ENCODE peak calls at places on chromosomes 6 and 20, in nine cellular contexts. V is sigmoid colon, T is adrenal gland, E is tibial nerve, W is esophagus squamous epithelium, F is breast epithelium, R is A549, L is lower leg skin, N is ovary. K is an unnamed sample.

GRCh38 chr20:58995461-58996225 is 11.4 kb downstream of the CTSZ start:
- DNase-seq in V (no peak), T (no peak), E (no peak), W (no peak), F (no peak), R (peak), L (no peak), N (no peak), K (no peak)

GRCh38 chr20:17629025-17629424 is 53.0 kb downstream of the RRBP1 start:
- DNase-seq in V (no peak), T (no peak), E (no peak), W (no peak), F (no peak), R (no peak), L (no peak), N (peak), K (no peak)

GRCh38 chr6:144447487-144447886 is 162.4 kb downstream of the UTRN start:
- DNase-seq in V (no peak), T (no peak), E (no peak), W (no peak), F (no peak), R (no peak), L (no peak), N (no peak), K (no peak)

GRCh38 chr6:76342611-76343160 is 270.2 kb upstream of the IMPG1 start:
- DNase-seq in V (no peak), T (no peak), E (no peak), W (no peak), F (no peak), R (no peak), L (no peak), N (no peak), K (no peak)

GRCh38 chr6:45880139-45880538 is 135.5 kb downstream of the CLIC5 start:
- DNase-seq in V (no peak), T (no peak), E (no peak), W (no peak), F (no peak), R (no peak), L (no peak), N (no peak), K (no peak)

GRCh38 chr20:5675103-5676091 is 74.8 kb upstream of the SHLD1 start:
- DNase-seq in V (no peak), T (peak), E (no peak), W (no peak), F (no peak), R (no peak), L (no peak), N (no peak), K (no peak)

GRCh38 chr6:21935561-21936028 is 342.0 kb downstream of the SOX4 start:
- DNase-seq in V (no peak), T (peak), E (no peak), W (no peak), F (no peak), R (peak), L (no peak), N (no peak), K (no peak)

GRCh38 chr20:4490595-4491280 is 231.0 kb upstream of the PRND start:
- DNase-seq in V (no peak), T (no peak), E (no peak), W (no peak), F (no peak), R (no peak), L (no peak), N (no peak), K (no peak)

GRCh38 chr6:94446120-94446519 is 1026.8 kb upstream of the EPHA7 start:
- DNase-seq in V (no peak), T (no peak), E (no peak), W (no peak), F (no peak), R (no peak), L (no peak), N (no peak), K (no peak)

GRCh38 chr6:149846321-149846720 is 17.8 kb downstream of the LRP11 start:
- DNase-seq in V (peak), T (peak), E (no peak), W (no peak), F (peak), R (peak), L (no peak), N (no peak), K (no peak)

GRCh38 chr20:51400051-51400926 is 142.2 kb downstream of the NFATC2 start:
- DNase-seq in V (no peak), T (peak), E (no peak), W (peak), F (no peak), R (no peak), L (no peak), N (no peak), K (no peak)
- TF ChIP-seq POLR2A in V (no peak), T (no peak), E (no peak), W (no peak), F (no peak), R (no peak), L (no peak), N (no peak), K (no peak)

GRCh38 chr6:31497595-31498476 is at the start of gene MICB:
- DNase-seq in V (peak), T (peak), E (peak), W (no peak), F (peak), R (peak), L (peak), N (peak), K (no peak)
- TF ChIP-seq POLR2A in V (no peak), T (peak), E (peak), W (peak), F (no peak), R (peak), L (no peak), N (no peak), K (peak)

GRCh38 chr20:47354710-47355488 is 1.6 kb downstream of the ZMYND8 start:
- DNase-seq in V (no peak), T (no peak), E (no peak), W (no peak), F (no peak), R (peak), L (no peak), N (no peak), K (no peak)

GRCh38 chr20:47354388-47354709 is 2.1 kb downstream of the ZMYND8 start:
- DNase-seq in V (no peak), T (no peak), E (no peak), W (no peak), F (no peak), R (no peak), L (no peak), N (no peak), K (no peak)

GRCh38 chr20:47356220-47356525 is 326 bp downstream of the ZMYND8 start:
- DNase-seq in V (no peak), T (no peak), E (no peak), W (no peak), F (no peak), R (no peak), L (no peak), N (no peak), K (no peak)

GRCh38 chr20:47356526-47357295 is at the start of gene ZMYND8:
- DNase-seq in V (peak), T (peak), E (peak), W (peak), F (peak), R (peak), L (peak), N (peak), K (peak)

DNA sequence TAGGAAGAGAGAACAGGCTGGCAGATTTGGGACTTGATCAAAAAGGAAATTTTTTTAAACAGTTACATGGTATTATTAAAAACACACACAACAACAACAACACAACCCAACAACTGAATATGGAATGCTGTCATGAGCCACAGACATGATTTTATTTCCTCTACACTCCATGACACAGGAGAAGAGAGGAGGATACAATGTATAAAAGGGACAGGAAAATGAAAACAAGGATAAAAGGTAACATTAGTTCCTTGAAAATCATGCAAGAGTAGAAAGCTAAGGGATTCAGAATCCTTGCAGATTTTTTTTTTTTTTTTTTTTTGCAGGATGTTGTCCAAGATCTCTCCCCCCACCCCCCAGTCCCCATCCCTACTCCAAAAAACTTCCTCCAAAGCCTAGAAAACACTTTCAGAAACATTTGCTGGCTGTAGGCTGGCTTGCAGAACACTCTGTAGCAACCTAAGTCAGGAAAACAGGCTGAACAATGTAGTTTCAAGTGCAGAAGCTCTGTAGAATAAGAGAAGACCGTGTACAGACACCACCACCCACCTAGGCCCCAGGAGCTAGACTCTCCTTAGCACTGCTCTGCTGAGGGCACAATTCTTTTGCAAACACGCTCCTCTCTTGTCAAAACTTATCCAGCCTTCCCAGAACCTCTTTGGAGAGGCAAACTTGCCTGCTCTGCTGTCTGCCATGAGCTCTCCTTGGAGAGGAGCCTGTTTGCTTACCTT is 845 bp downstream of the ZMYND8 start:
- DNase-seq in V (no peak), T (no peak), E (no peak), W (no peak), F (no peak), R (no peak), L (no peak), N (no peak), K (no peak)
- TF ChIP-seq POLR2A in V (no peak), T (peak), E (no peak), W (no peak), F (no peak), R (no peak), L (no peak), N (no peak), K (no peak)

GRCh38 chr6:63582579-63583231 is 10.4 kb downstream of the LOC128125822 start:
- DNase-seq in V (no peak), T (no peak), E (no peak), W (no peak), F (no peak), R (no peak), L (no peak), N (no peak), K (no peak)
- TF ChIP-seq POLR2A in V (no peak), T (no peak), E (no peak), W (no peak), F (no peak), R (no peak), L (no peak), N (no peak), K (no peak)